ENCODE peak calls at places on chromosome 14, in four cellular contexts. L, Y, D and U are unnamed samples.

GRCh38 chr14:69441948-69442347 is 42.6 kb upstream of the PLEKHD1 start:
- DNase-seq in L (no peak), D (no peak), Y (no peak), U (no peak)

GRCh38 chr14:97851438-97851995 is 1054.3 kb downstream of the VRK1 start:
- DNase-seq in L (no peak), D (no peak), Y (no peak), U (no peak)

GRCh38 chr14:105474478-105475268 is at the start of gene CRIP2:
- DNase-seq in D (no peak), L (peak; percentile 75), Y (no peak), U (no peak)

GRCh38 chr14:89382487-89383170 is 34.4 kb downstream of the FOXN3 start:
- DNase-seq in L (no peak), Y (no peak), D (no peak), U (no peak)

GRCh38 chr14:73476451-73476905 is 14.3 kb upstream of the RIOX1 start:
- DNase-seq in Y (no peak), D (peak; percentile 82), L (no peak), U (no peak)

GRCh38 chr14:55340482-55340881 is 69.3 kb downstream of the FBXO34 start:
- DNase-seq in L (no peak), D (no peak), Y (no peak), U (no peak)

GRCh38 chr14:104882325-104882973 is 17.4 kb downstream of the CEP170B start:
- DNase-seq in Y (no peak), D (no peak), L (peak; percentile 24), U (no peak)

GRCh38 chr14:101962503-101962874 is 1.9 kb upstream of the DYNC1H1 start:
- DNase-seq in L (peak; percentile 91), Y (no peak), D (peak; percentile 62), U (no peak)

GRCh38 chr14:64762044-64763034 is 58.1 kb downstream of the PLEKHG3 start:
- DNase-seq in D (peak; percentile 59), L (peak; percentile 88), Y (no peak), U (no peak)

GRCh38 chr14:54220122-54220691 is 176.6 kb upstream of the CDKN3 start:
- DNase-seq in Y (no peak), D (no peak), L (no peak), U (no peak)

GRCh38 chr14:57747036-57747435 is 118.9 kb downstream of the SLC35F4 start:
- DNase-seq in L (no peak), D (no peak), Y (no peak), U (no peak)

GRCh38 chr14:77557391-77557790 is 58.8 kb upstream of the ISM2 start:
- DNase-seq in L (no peak), Y (no peak), D (peak; percentile 64), U (no peak)

GRCh38 chr14:35197015-35197414 is 74.7 kb downstream of the PRORP start:
- DNase-seq in Y (no peak), L (peak; percentile 16), D (no peak), U (no peak)

GRCh38 chr14:51750542-51750941 is 98.8 kb downstream of the FRMD6 start:
- DNase-seq in D (no peak), L (no peak), Y (no peak), U (no peak)

GRCh38 chr14:50003213-50004021 is 110.5 kb downstream of the ARF6 start:
- DNase-seq in L (peak; percentile 65), Y (peak; percentile 46), D (no peak), U (peak; percentile 71)

GRCh38 chr14:73266317-73266716 is 29.0 kb downstream of the PAPLN start:
- DNase-seq in D (no peak), Y (no peak), L (no peak), U (no peak)

GRCh38 chr14:100988011-100988410 is 84.5 kb upstream of the RTL1 start:
- DNase-seq in L (no peak), Y (no peak), D (no peak), U (no peak)

GRCh38 chr14:68808696-68809095 is 15.8 kb upstream of the ZFP36L1 start:
- DNase-seq in D (no peak), L (no peak), Y (no peak), U (no peak)

GRCh38 chr14:23566782-23567185 is 807 bp downstream of the AP1G2 start:
- DNase-seq in Y (no peak), D (no peak), L (no peak), U (no peak)

GRCh38 chr14:100677925-100678765 is 48.5 kb upstream of the DLK1 start:
- DNase-seq in D (peak; percentile 26), Y (no peak), L (peak; percentile 47), U (no peak)

GRCh38 chr14:93901813-93902212 is 25.3 kb upstream of the FAM181A start:
- DNase-seq in D (no peak), L (no peak), Y (no peak), U (no peak)

GRCh38 chr14:89391123-89391522 is 25.9 kb downstream of the FOXN3 start:
- DNase-seq in D (no peak), Y (no peak), L (no peak), U (no peak)

GRCh38 chr14:94447986-94448808 is 4.4 kb downstream of the SERPINA11 start:
- DNase-seq in L (no peak), D (peak; percentile 1), Y (no peak), U (no peak)

GRCh38 chr14:103692159-103692558 is 23.1 kb downstream of the XRCC3 start:
- DNase-seq in Y (no peak), D (no peak), L (no peak), U (no peak)

GRCh38 chr14:90828642-90829487 is 12.6 kb upstream of the TTC7B start:
- DNase-seq in Y (no peak), D (peak; percentile 68), L (no peak), U (no peak)

GRCh38 chr14:55537782-55538181 is 42.2 kb upstream of the KTN1 start:
- DNase-seq in L (no peak), D (no peak), Y (no peak), U (no peak)

GRCh38 chr14:91906374-91906773 is 39.0 kb upstream of the TC2N start:
- DNase-seq in L (no peak), Y (no peak), D (no peak), U (no peak)

GRCh38 chr14:60356921-60357550 is 108.0 kb downstream of the PPM1A start:
- DNase-seq in D (peak; percentile 3), L (peak; percentile 63), Y (no peak), U (no peak)